ENCODE peak calls at places on chromosomes 13 and 19, in four cellular contexts. One of them, this sample, is unnamed.

GRCh38 chr13:98415326-98416070 is 161.4 kb downstream of the STK24 start:
- DNase-seq in CD4-positive, CD25-positive, alpha-beta regulatory T cell: no peak
- DNase-seq in cardiac muscle cell: no peak
- DNase-seq in fibroblast of pulmonary artery: no peak
- DNase-seq in this sample: no peak

GRCh38 chr13:44767257-44767656 is 191.1 kb upstream of the TSC22D1 start:
- DNase-seq in cardiac muscle cell: no peak
- DNase-seq in fibroblast of pulmonary artery: no peak
- DNase-seq in CD4-positive, CD25-positive, alpha-beta regulatory T cell: no peak
- DNase-seq in this sample: no peak

GRCh38 chr19:29812080-29812880 is 489 bp downstream of the CCNE1 start:
- DNase-seq in cardiac muscle cell: no peak
- DNase-seq in CD4-positive, CD25-positive, alpha-beta regulatory T cell: no peak
- DNase-seq in fibroblast of pulmonary artery: no peak
- DNase-seq in this sample: no peak

GRCh38 chr13:58625703-58626389 is 994.3 kb downstream of the PCDH17 start:
- DNase-seq in cardiac muscle cell: no peak
- DNase-seq in CD4-positive, CD25-positive, alpha-beta regulatory T cell: no peak
- DNase-seq in fibroblast of pulmonary artery: no peak
- DNase-seq in this sample: no peak

GRCh38 chr13:38783992-38784875 is 97.4 kb downstream of the FREM2 start:
- DNase-seq in fibroblast of pulmonary artery: no peak
- DNase-seq in cardiac muscle cell: no peak
- DNase-seq in CD4-positive, CD25-positive, alpha-beta regulatory T cell: no peak
- DNase-seq in this sample: no peak

GRCh38 chr19:32971012-32971595 is 654 bp downstream of the CEP89 start:
- DNase-seq in CD4-positive, CD25-positive, alpha-beta regulatory T cell: no peak
- DNase-seq in fibroblast of pulmonary artery: no peak
- DNase-seq in cardiac muscle cell: no peak
- DNase-seq in this sample: peak

GRCh38 chr13:107834717-107835116 is 380.6 kb downstream of the LIG4 start:
- DNase-seq in cardiac muscle cell: peak
- DNase-seq in fibroblast of pulmonary artery: no peak
- DNase-seq in CD4-positive, CD25-positive, alpha-beta regulatory T cell: no peak
- DNase-seq in this sample: peak

GRCh38 chr19:6765738-6766356 is 1.4 kb downstream of the SH2D3A start:
- DNase-seq in fibroblast of pulmonary artery: no peak
- DNase-seq in cardiac muscle cell: no peak
- DNase-seq in CD4-positive, CD25-positive, alpha-beta regulatory T cell: peak
- DNase-seq in this sample: no peak

GRCh38 chr19:10288662-10289166 is 1.0 kb upstream of the ICAM5 start:
- DNase-seq in fibroblast of pulmonary artery: peak
- DNase-seq in cardiac muscle cell: peak
- DNase-seq in CD4-positive, CD25-positive, alpha-beta regulatory T cell: peak
- DNase-seq in this sample: no peak

GRCh38 chr13:102697929-102698648 is 3.2 kb upstream of the METTL21C start:
- DNase-seq in fibroblast of pulmonary artery: no peak
- DNase-seq in cardiac muscle cell: no peak
- DNase-seq in CD4-positive, CD25-positive, alpha-beta regulatory T cell: no peak
- DNase-seq in this sample: no peak

GRCh38 chr13:69108486-69108885 is 999.1 kb upstream of the ATXN8OS start:
- DNase-seq in fibroblast of pulmonary artery: no peak
- DNase-seq in CD4-positive, CD25-positive, alpha-beta regulatory T cell: no peak
- DNase-seq in cardiac muscle cell: no peak
- DNase-seq in this sample: no peak

GRCh38 chr13:102405499-102406079 is 3.7 kb upstream of the FGF14 start:
- DNase-seq in CD4-positive, CD25-positive, alpha-beta regulatory T cell: no peak
- DNase-seq in fibroblast of pulmonary artery: peak
- DNase-seq in cardiac muscle cell: no peak
- DNase-seq in this sample: no peak

GRCh38 chr13:33757713-33758112 is 60.2 kb upstream of the RFC3 start:
- DNase-seq in CD4-positive, CD25-positive, alpha-beta regulatory T cell: no peak
- DNase-seq in fibroblast of pulmonary artery: no peak
- DNase-seq in cardiac muscle cell: no peak
- DNase-seq in this sample: no peak

GRCh38 chr19:49875801-49876421 is 1.2 kb downstream of the AKT1S1 start:
- DNase-seq in fibroblast of pulmonary artery: no peak
- DNase-seq in CD4-positive, CD25-positive, alpha-beta regulatory T cell: peak
- DNase-seq in cardiac muscle cell: peak
- DNase-seq in this sample: peak

GRCh38 chr19:19943848-19944582 is 43.3 kb downstream of the ZNF93 start:
- DNase-seq in CD4-positive, CD25-positive, alpha-beta regulatory T cell: no peak
- DNase-seq in fibroblast of pulmonary artery: no peak
- DNase-seq in cardiac muscle cell: no peak
- DNase-seq in this sample: no peak

GRCh38 chr13:73061478-73062275 is 2.9 kb downstream of the KLF5 start:
- DNase-seq in cardiac muscle cell: no peak
- DNase-seq in CD4-positive, CD25-positive, alpha-beta regulatory T cell: no peak
- DNase-seq in fibroblast of pulmonary artery: no peak
- DNase-seq in this sample: peak

GRCh38 chr13:87810391-87810801 is 139.2 kb downstream of the SLITRK5 start:
- DNase-seq in fibroblast of pulmonary artery: no peak
- DNase-seq in cardiac muscle cell: no peak
- DNase-seq in CD4-positive, CD25-positive, alpha-beta regulatory T cell: no peak
- DNase-seq in this sample: no peak

GRCh38 chr13:35160921-35161320 is 218.9 kb downstream of the NBEA start:
- DNase-seq in cardiac muscle cell: no peak
- DNase-seq in fibroblast of pulmonary artery: no peak
- DNase-seq in CD4-positive, CD25-positive, alpha-beta regulatory T cell: no peak
- DNase-seq in this sample: peak

GRCh38 chr19:53076984-53077383 is 26.2 kb downstream of the ZNF160 start:
- DNase-seq in cardiac muscle cell: peak
- DNase-seq in CD4-positive, CD25-positive, alpha-beta regulatory T cell: no peak
- DNase-seq in fibroblast of pulmonary artery: peak
- DNase-seq in this sample: peak

GRCh38 chr19:47863514-47863936 is 4.5 kb downstream of the TPRX2 start:
- DNase-seq in CD4-positive, CD25-positive, alpha-beta regulatory T cell: peak
- DNase-seq in fibroblast of pulmonary artery: peak
- DNase-seq in cardiac muscle cell: peak
- DNase-seq in this sample: peak

GRCh38 chr13:20401958-20402856 is 123.5 kb downstream of the CRYL1 start:
- DNase-seq in CD4-positive, CD25-positive, alpha-beta regulatory T cell: peak
- DNase-seq in cardiac muscle cell: peak
- DNase-seq in fibroblast of pulmonary artery: peak
- DNase-seq in this sample: peak

GRCh38 chr13:109366521-109366920 is 419.9 kb downstream of the IRS2 start:
- DNase-seq in CD4-positive, CD25-positive, alpha-beta regulatory T cell: no peak
- DNase-seq in fibroblast of pulmonary artery: no peak
- DNase-seq in cardiac muscle cell: no peak
- DNase-seq in this sample: peak

GRCh38 chr19:40609561-40610395 is 8.6 kb downstream of the LTBP4 start:
- DNase-seq in cardiac muscle cell: peak
- DNase-seq in CD4-positive, CD25-positive, alpha-beta regulatory T cell: peak
- DNase-seq in fibroblast of pulmonary artery: no peak
- DNase-seq in this sample: peak

GRCh38 chr13:98436379-98436909 is 140.5 kb downstream of the STK24 start:
- DNase-seq in cardiac muscle cell: no peak
- DNase-seq in CD4-positive, CD25-positive, alpha-beta regulatory T cell: no peak
- DNase-seq in fibroblast of pulmonary artery: no peak
- DNase-seq in this sample: no peak

GRCh38 chr19:43618921-43619261 is 538 bp downstream of the ZNF428 start:
- DNase-seq in fibroblast of pulmonary artery: peak
- DNase-seq in CD4-positive, CD25-positive, alpha-beta regulatory T cell: peak
- DNase-seq in cardiac muscle cell: peak
- DNase-seq in this sample: no peak

GRCh38 chr19:928471-929259 is 2.8 kb downstream of the ARID3A start:
- DNase-seq in cardiac muscle cell: peak
- DNase-seq in CD4-positive, CD25-positive, alpha-beta regulatory T cell: no peak
- DNase-seq in fibroblast of pulmonary artery: peak
- DNase-seq in this sample: peak

GRCh38 chr13:39273953-39274352 is 235.7 kb downstream of the NHLRC3 start:
- DNase-seq in fibroblast of pulmonary artery: peak
- DNase-seq in cardiac muscle cell: peak
- DNase-seq in CD4-positive, CD25-positive, alpha-beta regulatory T cell: no peak
- DNase-seq in this sample: peak

GRCh38 chr19:55406869-55407624 is 541 bp downstream of the UBE2S start:
- DNase-seq in CD4-positive, CD25-positive, alpha-beta regulatory T cell: peak
- DNase-seq in fibroblast of pulmonary artery: peak
- DNase-seq in cardiac muscle cell: peak
- DNase-seq in this sample: peak

GRCh38 chr19:926595-927043 is 784 bp downstream of the ARID3A start:
- DNase-seq in CD4-positive, CD25-positive, alpha-beta regulatory T cell: peak
- DNase-seq in cardiac muscle cell: peak
- DNase-seq in fibroblast of pulmonary artery: peak
- DNase-seq in this sample: no peak

GRCh38 chr13:95267662-95268369 is 33.4 kb downstream of the ABCC4 start:
- DNase-seq in fibroblast of pulmonary artery: peak
- DNase-seq in CD4-positive, CD25-positive, alpha-beta regulatory T cell: no peak
- DNase-seq in cardiac muscle cell: peak
- DNase-seq in this sample: peak

GRCh38 chr13:34006011-34006410 is 188.1 kb downstream of the RFC3 start:
- DNase-seq in fibroblast of pulmonary artery: no peak
- DNase-seq in CD4-positive, CD25-positive, alpha-beta regulatory T cell: no peak
- DNase-seq in cardiac muscle cell: no peak
- DNase-seq in this sample: no peak

GRCh38 chr13:50829896-50830295 is 13.6 kb downstream of the DLEU7 start:
- DNase-seq in cardiac muscle cell: peak
- DNase-seq in fibroblast of pulmonary artery: peak
- DNase-seq in CD4-positive, CD25-positive, alpha-beta regulatory T cell: no peak
- DNase-seq in this sample: peak

GRCh38 chr13:111298214-111298975 is 22.0 kb upstream of the TEX29 start:
- DNase-seq in cardiac muscle cell: no peak
- DNase-seq in CD4-positive, CD25-positive, alpha-beta regulatory T cell: no peak
- DNase-seq in fibroblast of pulmonary artery: no peak
- DNase-seq in this sample: no peak

GRCh38 chr13:105603283-105603682 is 932.2 kb downstream of the EFNB2 start:
- DNase-seq in fibroblast of pulmonary artery: no peak
- DNase-seq in CD4-positive, CD25-positive, alpha-beta regulatory T cell: no peak
- DNase-seq in cardiac muscle cell: no peak
- DNase-seq in this sample: no peak

GRCh38 chr19:6753178-6754031 is 13.8 kb downstream of the SH2D3A start:
- DNase-seq in fibroblast of pulmonary artery: peak
- DNase-seq in CD4-positive, CD25-positive, alpha-beta regulatory T cell: peak
- DNase-seq in cardiac muscle cell: peak
- DNase-seq in this sample: peak

DNA sequence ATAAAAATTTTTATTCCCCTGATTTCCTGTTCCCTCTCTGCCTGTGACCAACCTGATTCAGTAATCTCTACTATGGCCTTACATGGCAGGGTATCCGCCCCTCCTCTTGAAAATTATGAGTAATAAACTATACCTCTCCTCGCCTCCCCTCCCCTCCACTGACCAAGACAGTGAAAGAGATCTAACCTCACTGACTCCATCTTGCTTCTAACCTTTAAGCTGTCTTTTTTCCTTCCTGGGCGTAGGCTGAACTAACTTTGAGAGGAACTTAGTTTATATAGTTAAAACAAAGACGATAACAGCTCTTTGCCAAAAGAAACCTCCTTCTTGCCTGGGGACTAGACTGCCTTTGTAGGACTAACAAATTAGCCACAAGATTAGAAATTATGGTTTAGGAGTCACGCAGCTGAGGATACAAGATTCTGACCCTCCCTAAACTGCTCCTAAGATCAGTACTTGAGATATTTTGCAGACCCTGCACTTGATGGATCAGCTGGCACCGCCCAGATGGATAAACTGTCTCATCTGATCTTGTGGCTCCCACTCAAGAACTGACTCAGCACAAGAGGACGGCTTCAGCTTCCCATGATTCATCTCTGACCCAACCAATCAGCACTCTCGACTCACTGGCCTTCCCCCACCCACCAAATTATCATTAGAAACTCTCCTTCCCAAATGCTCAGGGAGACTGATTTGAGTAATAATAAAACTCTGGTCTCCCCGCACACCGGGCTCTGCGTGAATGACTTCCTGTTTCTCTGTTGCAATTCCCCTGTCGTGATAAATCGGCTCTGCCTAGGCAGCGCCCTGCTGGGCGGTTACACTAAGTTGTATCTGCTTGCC is 187.1 kb downstream of the TDRD3 start:
- DNase-seq in CD4-positive, CD25-positive, alpha-beta regulatory T cell: no peak
- DNase-seq in cardiac muscle cell: peak
- DNase-seq in fibroblast of pulmonary artery: peak
- DNase-seq in this sample: peak
- H3K4me3 ChIP-seq in CD4-positive, CD25-positive, alpha-beta regulatory T cell: no peak
- H3K4me3 ChIP-seq in cardiac muscle cell: no peak
- H3K4me3 ChIP-seq in fibroblast of pulmonary artery: no peak
- H3K4me3 ChIP-seq in this sample: peak

GRCh38 chr19:42116308-42117075 is 15.8 kb downstream of the POU2F2 start:
- DNase-seq in CD4-positive, CD25-positive, alpha-beta regulatory T cell: no peak
- DNase-seq in fibroblast of pulmonary artery: no peak
- DNase-seq in cardiac muscle cell: no peak
- DNase-seq in this sample: no peak
- H3K4me3 ChIP-seq in CD4-positive, CD25-positive, alpha-beta regulatory T cell: no peak
- H3K4me3 ChIP-seq in fibroblast of pulmonary artery: no peak
- H3K4me3 ChIP-seq in cardiac muscle cell: no peak
- H3K4me3 ChIP-seq in this sample: no peak

GRCh38 chr19:51183629-51184028 is 41.3 kb upstream of the CD33 start:
- DNase-seq in CD4-positive, CD25-positive, alpha-beta regulatory T cell: no peak
- DNase-seq in cardiac muscle cell: no peak
- DNase-seq in fibroblast of pulmonary artery: no peak
- DNase-seq in this sample: no peak
- H3K4me3 ChIP-seq in CD4-positive, CD25-positive, alpha-beta regulatory T cell: no peak
- H3K4me3 ChIP-seq in cardiac muscle cell: no peak
- H3K4me3 ChIP-seq in fibroblast of pulmonary artery: no peak
- H3K4me3 ChIP-seq in this sample: no peak

DNA sequence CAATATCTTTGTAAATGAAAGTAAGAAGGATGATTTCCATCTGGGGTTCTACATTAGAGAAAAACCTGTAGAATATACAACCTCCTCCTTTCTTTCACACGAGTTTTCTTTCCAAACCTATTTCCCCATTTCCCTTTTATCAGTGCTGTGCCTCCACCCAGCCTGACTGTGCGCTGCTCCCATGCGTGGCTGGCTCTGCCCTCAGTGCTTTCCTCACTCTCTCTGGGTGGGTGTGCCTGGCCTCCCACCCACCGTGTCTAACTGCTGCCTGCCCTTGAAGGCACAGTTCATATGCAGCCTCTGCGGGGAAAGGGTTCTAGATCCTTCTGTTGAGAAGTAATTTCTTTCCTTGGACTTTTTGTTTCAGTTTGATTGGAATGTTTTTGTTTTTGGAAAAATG is 70.7 kb downstream of the PCCA start:
- DNase-seq in fibroblast of pulmonary artery: no peak
- DNase-seq in CD4-positive, CD25-positive, alpha-beta regulatory T cell: no peak
- DNase-seq in cardiac muscle cell: no peak
- DNase-seq in this sample: no peak
- H3K4me3 ChIP-seq in fibroblast of pulmonary artery: no peak
- H3K4me3 ChIP-seq in CD4-positive, CD25-positive, alpha-beta regulatory T cell: no peak
- H3K4me3 ChIP-seq in cardiac muscle cell: no peak
- H3K4me3 ChIP-seq in this sample: no peak

DNA sequence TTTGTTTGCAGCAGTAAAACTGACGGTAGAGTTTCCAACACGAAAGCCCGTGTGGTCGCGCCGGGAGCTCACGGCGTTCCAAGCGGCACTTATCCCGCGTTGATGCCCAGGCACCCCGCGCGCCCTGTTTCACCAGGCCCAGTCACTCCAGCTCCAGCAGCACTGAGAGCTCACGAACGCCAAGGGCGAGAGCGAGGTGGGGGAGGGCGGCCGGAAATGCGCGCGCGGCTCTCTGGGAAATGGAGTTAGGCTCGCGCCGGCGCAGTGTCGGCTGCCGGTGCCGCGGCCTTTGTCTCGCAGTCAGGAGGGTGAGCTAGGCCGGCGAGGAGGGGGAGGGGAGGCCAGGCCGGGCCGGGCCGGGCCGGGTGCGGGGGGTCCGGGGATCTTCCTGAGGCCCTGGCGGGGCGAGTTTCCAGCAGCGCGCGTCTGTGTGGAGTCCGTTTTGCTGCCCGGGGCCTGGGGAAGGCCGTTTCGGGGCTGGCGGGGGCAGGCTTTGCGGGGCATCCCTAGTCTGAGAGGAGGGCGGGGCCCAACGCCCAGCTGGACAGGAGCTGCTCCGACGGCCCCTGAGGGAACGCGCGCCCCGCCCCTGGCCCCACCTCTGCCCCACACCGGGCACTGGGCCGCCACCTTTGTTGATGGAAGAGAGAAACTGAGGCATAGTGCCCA is at the start of gene ZNF135:
- DNase-seq in fibroblast of pulmonary artery: peak
- DNase-seq in cardiac muscle cell: peak
- DNase-seq in CD4-positive, CD25-positive, alpha-beta regulatory T cell: peak
- DNase-seq in this sample: peak
- H3K4me3 ChIP-seq in fibroblast of pulmonary artery: peak
- H3K4me3 ChIP-seq in cardiac muscle cell: peak
- H3K4me3 ChIP-seq in CD4-positive, CD25-positive, alpha-beta regulatory T cell: no peak
- H3K4me3 ChIP-seq in this sample: peak